ENCODE peak calls at places on chromosome 12, in four cellular contexts. Y, L, F and H are unnamed samples.

GRCh38 chr12:110744697-110745264 is 2.1 kb upstream of the PPP1CC start:
- DNase-seq in Y (no peak), L (peak), F (no peak), H (no peak)

GRCh38 chr12:101698782-101699347 is 1.4 kb downstream of the CHPT1 start:
- DNase-seq in Y (no peak), L (no peak), F (peak), H (no peak)

GRCh38 chr12:14723763-14724162 is 27.4 kb upstream of the GUCY2C start:
- DNase-seq in Y (peak), L (peak), F (peak), H (peak)

GRCh38 chr12:88339254-88339949 is 197.3 kb downstream of the TMTC3 start:
- DNase-seq in Y (no peak), L (no peak), F (peak), H (no peak)

GRCh38 chr12:121970901-121971300 is 50.8 kb upstream of the BCL7A start:
- DNase-seq in Y (no peak), L (no peak), F (no peak), H (peak)

GRCh38 chr12:60169904-60170303 is 574.1 kb downstream of the SLC16A7 start:
- DNase-seq in Y (no peak), L (no peak), F (peak), H (no peak)

GRCh38 chr12:88566430-88566829 is 13.8 kb downstream of the KITLG start:
- DNase-seq in Y (no peak), L (no peak), F (peak), H (no peak)

GRCh38 chr12:47838286-47838931 is 18.7 kb upstream of the HDAC7 start:
- DNase-seq in Y (peak), L (no peak), F (no peak), H (no peak)

GRCh38 chr12:25419595-25419994 is 133.5 kb downstream of the LMNTD1 start:
- DNase-seq in Y (no peak), L (no peak), F (no peak), H (no peak)

GRCh38 chr12:113359939-113360748 is 1.8 kb downstream of the PLBD2 start:
- DNase-seq in Y (no peak), L (no peak), F (peak), H (peak)

GRCh38 chr12:102876883-102877282 is 40.2 kb downstream of the PAH start:
- DNase-seq in Y (no peak), L (no peak), F (no peak), H (no peak)

GRCh38 chr12:106149096-106149784 is 10.5 kb upstream of the NUAK1 start:
- DNase-seq in Y (no peak), L (no peak), F (no peak), H (no peak)

GRCh38 chr12:89179245-89179644 is 173.1 kb downstream of the DUSP6 start:
- DNase-seq in Y (no peak), L (no peak), F (no peak), H (no peak)

GRCh38 chr12:46266869-46267617 is 1.8 kb downstream of the SLC38A1 start:
- DNase-seq in Y (peak), L (peak), F (peak), H (peak)

GRCh38 chr12:62642509-62642908 is 175.9 kb downstream of the MON2 start:
- DNase-seq in Y (no peak), L (no peak), F (no peak), H (no peak)

GRCh38 chr12:62646566-62646965 is 179.9 kb downstream of the MON2 start:
- DNase-seq in Y (no peak), L (no peak), F (no peak), H (no peak)

GRCh38 chr12:62640910-62641448 is 174.4 kb downstream of the MON2 start:
- DNase-seq in Y (no peak), L (no peak), F (peak), H (no peak)

GRCh38 chr12:62647586-62647985 is 181.0 kb downstream of the MON2 start:
- DNase-seq in Y (no peak), L (no peak), F (no peak), H (peak)

DNA sequence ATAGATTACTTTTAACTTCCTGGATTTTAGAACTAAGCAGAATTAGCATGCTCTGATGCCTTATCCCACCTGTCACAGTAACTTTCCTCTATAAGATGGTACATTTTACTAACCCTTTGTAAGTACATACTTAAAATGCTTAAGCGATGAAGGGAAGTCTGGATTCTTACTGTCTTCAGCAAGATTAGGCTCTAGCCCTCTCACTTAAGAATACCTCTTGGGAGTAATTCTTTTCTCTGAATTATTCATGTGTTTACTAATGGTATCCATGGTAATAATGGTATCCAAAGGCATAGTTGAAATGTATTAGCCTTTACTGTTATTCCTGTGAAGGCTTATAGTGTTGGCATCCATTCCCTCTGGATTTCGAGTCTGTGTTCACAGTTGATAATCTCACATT is 176.8 kb downstream of the MON2 start:
- DNase-seq in Y (no peak), L (no peak), F (peak), H (no peak)
- H3K27ac ChIP-seq in Y (no peak), L (no peak), F (no peak), H (no peak)

DNA sequence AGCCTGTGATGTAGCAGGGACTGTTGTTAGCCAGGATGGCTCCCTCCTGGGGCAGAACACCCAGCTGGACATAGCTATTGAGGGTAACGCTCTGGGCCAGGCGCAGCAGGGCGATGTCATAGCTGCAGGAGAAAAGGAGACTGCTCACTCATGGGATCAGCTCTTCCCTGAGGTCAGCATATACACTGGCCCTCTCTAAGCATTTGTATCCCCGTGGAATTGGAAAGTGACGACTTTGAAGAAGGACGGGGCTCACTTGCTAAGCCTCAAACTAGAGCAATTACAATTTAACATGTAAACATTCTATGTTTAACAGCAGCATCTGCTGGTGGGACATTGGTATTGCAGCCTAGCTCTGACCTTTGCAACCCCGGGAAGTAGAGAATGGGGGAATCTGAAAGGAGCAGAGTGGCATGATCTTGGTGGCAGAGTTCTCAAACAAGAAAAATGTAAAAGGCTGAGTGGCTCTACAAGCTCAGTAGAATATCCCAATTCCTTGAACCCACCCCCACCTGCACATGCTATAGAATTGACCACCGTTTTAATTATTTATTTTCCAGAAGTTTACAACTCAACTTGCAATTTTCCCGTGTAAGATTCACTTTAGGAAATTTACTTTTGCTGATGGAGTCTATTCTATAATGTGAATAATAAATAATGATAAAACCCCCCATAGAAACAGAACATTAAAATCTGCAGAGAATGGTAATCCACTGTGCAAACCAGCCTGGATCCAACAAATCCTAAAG is 5.0 kb downstream of the CELA1 start:
- DNase-seq in Y (peak), L (peak), F (peak), H (peak)
- TF ChIP-seq CTCF in Y (peak), L (peak), F (peak), H (peak)

DNA sequence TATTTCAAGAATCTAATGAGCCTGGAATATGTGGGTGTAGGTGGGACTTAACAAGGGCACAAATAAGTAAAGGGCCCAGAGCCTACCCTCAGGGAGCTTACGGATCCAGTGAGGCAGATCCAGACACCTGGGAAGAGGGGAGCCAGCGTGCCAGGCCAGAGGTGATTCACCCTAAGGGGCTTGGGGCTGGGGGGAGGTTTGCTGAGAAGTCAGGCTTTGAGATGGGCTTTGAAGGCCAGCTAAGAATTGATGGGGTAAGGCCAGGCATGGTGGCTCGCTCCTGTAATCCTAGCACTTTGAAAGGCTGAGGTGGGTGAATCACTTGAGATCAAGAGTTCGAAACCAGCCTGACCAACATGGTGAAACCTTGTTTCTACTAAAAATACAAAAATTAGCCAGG is 695 bp upstream of the MMP19 start:
- DNase-seq in Y (no peak), L (no peak), F (no peak), H (no peak)
- H3K4me3 ChIP-seq in Y (no peak), L (no peak), F (no peak), H (no peak)

GRCh38 chr12:93122569-93123091 is 193.5 kb upstream of the EEA1 start:
- DNase-seq in Y (no peak), L (no peak), F (no peak), H (no peak)
- H3K27ac ChIP-seq in Y (no peak), L (peak), F (no peak), H (no peak)

DNA sequence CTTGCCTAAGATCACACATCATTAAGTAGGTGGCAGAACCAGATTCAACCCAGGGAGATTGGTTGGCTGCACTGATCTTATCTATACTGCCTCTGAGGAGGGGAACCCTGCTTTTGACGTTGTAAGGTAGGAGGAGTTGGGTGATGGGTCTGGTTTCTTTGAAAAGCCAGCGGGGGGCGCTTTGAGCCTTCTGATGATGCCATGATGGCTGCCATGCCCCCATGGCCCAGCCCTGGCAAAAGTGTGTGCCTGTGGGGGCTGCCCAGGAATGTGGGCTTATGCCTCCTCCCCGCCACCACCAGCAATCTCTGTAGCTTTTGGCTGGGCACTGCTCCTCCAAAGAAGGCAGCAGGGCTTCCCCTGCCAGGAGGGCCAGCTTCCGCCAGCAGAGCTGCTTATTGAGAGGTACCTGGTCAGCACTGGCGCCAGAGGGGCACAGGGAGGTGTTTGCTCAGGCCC is 224.3 kb downstream of the SLC41A2 start:
- DNase-seq in Y (no peak), L (no peak), F (no peak), H (no peak)
- TF ChIP-seq CTCF in Y (no peak), L (no peak), F (no peak), H (peak)

GRCh38 chr12:91574391-91574790 is 391.8 kb upstream of the DCN start:
- DNase-seq in Y (no peak), L (no peak), F (peak), H (no peak)
- H3K4me3 ChIP-seq in Y (no peak), L (no peak), F (no peak), H (peak)

GRCh38 chr12:132070298-132070697 is 73.8 kb downstream of the DDX51 start:
- DNase-seq in Y (no peak), L (no peak), F (no peak), H (no peak)

GRCh38 chr12:132071001-132071810 is 72.9 kb downstream of the DDX51 start:
- DNase-seq in Y (no peak), L (no peak), F (no peak), H (no peak)

GRCh38 chr12:132068250-132068649 is 75.9 kb downstream of the DDX51 start:
- DNase-seq in Y (no peak), L (no peak), F (no peak), H (no peak)

GRCh38 chr12:132067182-132067581 is 76.9 kb downstream of the DDX51 start:
- DNase-seq in Y (no peak), L (no peak), F (peak), H (no peak)

DNA sequence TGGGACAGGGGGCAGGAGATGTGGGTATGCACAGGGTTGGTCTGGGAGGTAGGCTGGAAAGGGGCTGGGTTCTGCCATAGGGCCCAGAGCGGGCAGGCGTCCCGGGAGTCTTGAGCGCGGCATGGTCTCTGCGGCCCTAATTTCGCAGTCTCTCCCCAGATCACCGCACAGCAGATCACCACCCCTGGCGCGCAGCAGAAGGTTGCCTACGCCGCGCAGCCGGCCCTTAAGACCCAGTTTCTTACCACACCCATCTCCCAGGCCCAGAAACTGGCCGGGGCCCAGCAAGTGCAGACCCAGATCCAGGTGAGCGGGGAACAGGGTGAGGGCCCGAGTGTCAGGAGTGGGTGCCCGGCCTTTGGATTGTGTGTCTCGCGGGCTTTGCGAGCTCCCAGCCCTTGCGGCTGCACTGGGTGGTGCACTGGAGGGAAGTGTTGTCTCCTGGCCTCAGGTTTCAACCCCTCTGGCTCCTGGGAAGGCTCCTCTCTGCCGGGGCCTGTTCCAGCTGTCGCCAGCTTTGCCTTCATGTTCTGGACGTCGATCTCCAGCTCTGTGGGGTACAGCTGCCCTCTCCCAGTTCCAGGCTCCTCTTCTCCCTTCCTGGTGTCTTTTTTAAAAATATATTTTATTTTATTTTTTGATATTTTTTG is 74.7 kb downstream of the DDX51 start:
- DNase-seq in Y (no peak), L (no peak), F (no peak), H (no peak)
- H3K27ac ChIP-seq in Y (no peak), L (no peak), F (no peak), H (no peak)